ENCODE peak calls at places on chromosome 12, in six cellular contexts. One of them, this sample, is unnamed.

GRCh38 chr12:32437095-32437515 is 37.7 kb downstream of the FGD4 start:
- DNase-seq in activated effector memory CD4-positive, alpha-beta T cell treated with Interleukin-2 at 50 U/mL for 16 hours: no peak
- DNase-seq in lung: no peak
- DNase-seq in endothelial cell: no peak
- DNase-seq in non-pigmented ciliary epithelial cell: peak; percentile 95
- DNase-seq in upper lobe of left lung: no peak
- DNase-seq in this sample: peak; percentile 86

GRCh38 chr12:76249501-76249900 is 98.7 kb downstream of the BBS10 start:
- DNase-seq in activated effector memory CD4-positive, alpha-beta T cell treated with Interleukin-2 at 50 U/mL for 16 hours: no peak
- DNase-seq in lung: no peak
- DNase-seq in endothelial cell: no peak
- DNase-seq in non-pigmented ciliary epithelial cell: no peak
- DNase-seq in upper lobe of left lung: no peak
- DNase-seq in this sample: no peak

GRCh38 chr12:85993746-85994145 is 119.7 kb downstream of the NTS start:
- DNase-seq in activated effector memory CD4-positive, alpha-beta T cell treated with Interleukin-2 at 50 U/mL for 16 hours: no peak
- DNase-seq in lung: no peak
- DNase-seq in endothelial cell: no peak
- DNase-seq in non-pigmented ciliary epithelial cell: no peak
- DNase-seq in upper lobe of left lung: no peak
- DNase-seq in this sample: no peak

GRCh38 chr12:51864701-51865469 is 16.4 kb upstream of the FIGNL2 start:
- DNase-seq in activated effector memory CD4-positive, alpha-beta T cell treated with Interleukin-2 at 50 U/mL for 16 hours: no peak
- DNase-seq in lung: no peak
- DNase-seq in endothelial cell: no peak
- DNase-seq in non-pigmented ciliary epithelial cell: no peak
- DNase-seq in upper lobe of left lung: no peak
- DNase-seq in this sample: no peak

GRCh38 chr12:120261951-120262851 is 3.3 kb downstream of the PXN start:
- DNase-seq in activated effector memory CD4-positive, alpha-beta T cell treated with Interleukin-2 at 50 U/mL for 16 hours: no peak
- DNase-seq in lung: no peak
- DNase-seq in endothelial cell: no peak
- DNase-seq in non-pigmented ciliary epithelial cell: no peak
- DNase-seq in upper lobe of left lung: no peak
- DNase-seq in this sample: peak; percentile 58

GRCh38 chr12:92945659-92946220 is 16.6 kb upstream of the EEA1 start:
- DNase-seq in activated effector memory CD4-positive, alpha-beta T cell treated with Interleukin-2 at 50 U/mL for 16 hours: no peak
- DNase-seq in lung: no peak
- DNase-seq in endothelial cell: no peak
- DNase-seq in non-pigmented ciliary epithelial cell: no peak
- DNase-seq in upper lobe of left lung: no peak
- DNase-seq in this sample: no peak

GRCh38 chr12:58976146-58976545 is 55.8 kb upstream of the LRIG3 start:
- DNase-seq in activated effector memory CD4-positive, alpha-beta T cell treated with Interleukin-2 at 50 U/mL for 16 hours: no peak
- DNase-seq in lung: no peak
- DNase-seq in endothelial cell: no peak
- DNase-seq in non-pigmented ciliary epithelial cell: no peak
- DNase-seq in upper lobe of left lung: no peak
- DNase-seq in this sample: no peak

GRCh38 chr12:52055781-52056711 is 4.8 kb downstream of the NR4A1 start:
- DNase-seq in activated effector memory CD4-positive, alpha-beta T cell treated with Interleukin-2 at 50 U/mL for 16 hours: no peak
- DNase-seq in lung: no peak
- DNase-seq in endothelial cell: no peak
- DNase-seq in non-pigmented ciliary epithelial cell: no peak
- DNase-seq in upper lobe of left lung: no peak
- DNase-seq in this sample: no peak

GRCh38 chr12:807041-807717 is 54.8 kb downstream of the WNK1 start:
- DNase-seq in activated effector memory CD4-positive, alpha-beta T cell treated with Interleukin-2 at 50 U/mL for 16 hours: no peak
- DNase-seq in lung: no peak
- DNase-seq in endothelial cell: no peak
- DNase-seq in non-pigmented ciliary epithelial cell: no peak
- DNase-seq in upper lobe of left lung: no peak
- DNase-seq in this sample: peak; percentile 24

GRCh38 chr12:27460471-27460978 is 14.0 kb downstream of the SMCO2 start:
- DNase-seq in activated effector memory CD4-positive, alpha-beta T cell treated with Interleukin-2 at 50 U/mL for 16 hours: no peak
- DNase-seq in lung: no peak
- DNase-seq in endothelial cell: no peak
- DNase-seq in non-pigmented ciliary epithelial cell: no peak
- DNase-seq in upper lobe of left lung: no peak
- DNase-seq in this sample: peak; percentile 9

GRCh38 chr12:13864081-13864673 is 117.2 kb downstream of the GRIN2B start:
- DNase-seq in activated effector memory CD4-positive, alpha-beta T cell treated with Interleukin-2 at 50 U/mL for 16 hours: no peak
- DNase-seq in lung: peak; percentile 63
- DNase-seq in endothelial cell: peak; percentile 75
- DNase-seq in non-pigmented ciliary epithelial cell: peak; percentile 10
- DNase-seq in upper lobe of left lung: peak; percentile 64
- DNase-seq in this sample: peak; percentile 81

GRCh38 chr12:72278894-72279293 is 6.7 kb downstream of the TRHDE start:
- DNase-seq in activated effector memory CD4-positive, alpha-beta T cell treated with Interleukin-2 at 50 U/mL for 16 hours: no peak
- DNase-seq in lung: no peak
- DNase-seq in endothelial cell: no peak
- DNase-seq in non-pigmented ciliary epithelial cell: no peak
- DNase-seq in upper lobe of left lung: no peak
- DNase-seq in this sample: no peak

GRCh38 chr12:123063535-123063934 is 83.1 kb downstream of the ARL6IP4 start:
- DNase-seq in activated effector memory CD4-positive, alpha-beta T cell treated with Interleukin-2 at 50 U/mL for 16 hours: no peak
- DNase-seq in lung: no peak
- DNase-seq in endothelial cell: peak; percentile 53
- DNase-seq in non-pigmented ciliary epithelial cell: no peak
- DNase-seq in upper lobe of left lung: no peak
- DNase-seq in this sample: peak; percentile 35

GRCh38 chr12:47141459-47141858 is 61.7 kb upstream of the AMIGO2 start:
- DNase-seq in activated effector memory CD4-positive, alpha-beta T cell treated with Interleukin-2 at 50 U/mL for 16 hours: no peak
- DNase-seq in lung: no peak
- DNase-seq in endothelial cell: no peak
- DNase-seq in non-pigmented ciliary epithelial cell: no peak
- DNase-seq in upper lobe of left lung: no peak
- DNase-seq in this sample: no peak

GRCh38 chr12:105330938-105331804 is 680 bp downstream of the C12orf75 start:
- DNase-seq in activated effector memory CD4-positive, alpha-beta T cell treated with Interleukin-2 at 50 U/mL for 16 hours: peak; percentile 14
- DNase-seq in lung: no peak
- DNase-seq in endothelial cell: peak; percentile 41
- DNase-seq in non-pigmented ciliary epithelial cell: no peak
- DNase-seq in upper lobe of left lung: no peak
- DNase-seq in this sample: peak; percentile 78

GRCh38 chr12:67690656-67691055 is 42.1 kb downstream of the DYRK2 start:
- DNase-seq in activated effector memory CD4-positive, alpha-beta T cell treated with Interleukin-2 at 50 U/mL for 16 hours: no peak
- DNase-seq in lung: no peak
- DNase-seq in endothelial cell: no peak
- DNase-seq in non-pigmented ciliary epithelial cell: no peak
- DNase-seq in upper lobe of left lung: no peak
- DNase-seq in this sample: no peak

GRCh38 chr12:91513354-91513753 is 330.7 kb upstream of the DCN start:
- DNase-seq in activated effector memory CD4-positive, alpha-beta T cell treated with Interleukin-2 at 50 U/mL for 16 hours: no peak
- DNase-seq in lung: no peak
- DNase-seq in endothelial cell: no peak
- DNase-seq in non-pigmented ciliary epithelial cell: no peak
- DNase-seq in upper lobe of left lung: no peak
- DNase-seq in this sample: peak; percentile 1

GRCh38 chr12:101040936-101041335 is 169.1 kb downstream of the SLC5A8 start:
- DNase-seq in activated effector memory CD4-positive, alpha-beta T cell treated with Interleukin-2 at 50 U/mL for 16 hours: no peak
- DNase-seq in lung: no peak
- DNase-seq in endothelial cell: no peak
- DNase-seq in non-pigmented ciliary epithelial cell: no peak
- DNase-seq in upper lobe of left lung: no peak
- DNase-seq in this sample: peak; percentile 29

GRCh38 chr12:92362785-92363184 is 217.1 kb upstream of the BTG1 start:
- DNase-seq in activated effector memory CD4-positive, alpha-beta T cell treated with Interleukin-2 at 50 U/mL for 16 hours: no peak
- DNase-seq in lung: no peak
- DNase-seq in endothelial cell: no peak
- DNase-seq in non-pigmented ciliary epithelial cell: no peak
- DNase-seq in upper lobe of left lung: no peak
- DNase-seq in this sample: no peak

GRCh38 chr12:108609535-108610335 is 11.9 kb upstream of the TMEM119 start:
- DNase-seq in activated effector memory CD4-positive, alpha-beta T cell treated with Interleukin-2 at 50 U/mL for 16 hours: no peak
- DNase-seq in lung: peak; percentile 64
- DNase-seq in endothelial cell: no peak
- DNase-seq in non-pigmented ciliary epithelial cell: no peak
- DNase-seq in upper lobe of left lung: no peak
- DNase-seq in this sample: peak; percentile 93

GRCh38 chr12:123388218-123388947 is 4.5 kb downstream of the KMT5A start:
- DNase-seq in activated effector memory CD4-positive, alpha-beta T cell treated with Interleukin-2 at 50 U/mL for 16 hours: peak; percentile 73
- DNase-seq in lung: peak; percentile 76
- DNase-seq in endothelial cell: peak; percentile 77
- DNase-seq in non-pigmented ciliary epithelial cell: no peak
- DNase-seq in upper lobe of left lung: peak; percentile 83
- DNase-seq in this sample: peak; percentile 88

GRCh38 chr12:47949441-47950341 is 13.7 kb upstream of the TMEM106C start:
- DNase-seq in activated effector memory CD4-positive, alpha-beta T cell treated with Interleukin-2 at 50 U/mL for 16 hours: peak; percentile 7
- DNase-seq in lung: peak; percentile 79
- DNase-seq in endothelial cell: peak; percentile 89
- DNase-seq in non-pigmented ciliary epithelial cell: no peak
- DNase-seq in upper lobe of left lung: peak; percentile 86
- DNase-seq in this sample: peak; percentile 88

GRCh38 chr12:27866382-27867101 is 86.5 kb upstream of the MANSC4 start:
- DNase-seq in activated effector memory CD4-positive, alpha-beta T cell treated with Interleukin-2 at 50 U/mL for 16 hours: no peak
- DNase-seq in lung: no peak
- DNase-seq in endothelial cell: no peak
- DNase-seq in non-pigmented ciliary epithelial cell: no peak
- DNase-seq in upper lobe of left lung: no peak
- DNase-seq in this sample: peak; percentile 85

GRCh38 chr12:117853600-117853999 is 115.2 kb downstream of the KSR2 start:
- DNase-seq in activated effector memory CD4-positive, alpha-beta T cell treated with Interleukin-2 at 50 U/mL for 16 hours: no peak
- DNase-seq in lung: peak; percentile 38
- DNase-seq in endothelial cell: no peak
- DNase-seq in non-pigmented ciliary epithelial cell: no peak
- DNase-seq in upper lobe of left lung: peak; percentile 67
- DNase-seq in this sample: peak; percentile 15

GRCh38 chr12:9363145-9363544 is 154.9 kb upstream of the PZP start:
- DNase-seq in activated effector memory CD4-positive, alpha-beta T cell treated with Interleukin-2 at 50 U/mL for 16 hours: no peak
- DNase-seq in lung: no peak
- DNase-seq in endothelial cell: no peak
- DNase-seq in non-pigmented ciliary epithelial cell: no peak
- DNase-seq in upper lobe of left lung: no peak
- DNase-seq in this sample: no peak

GRCh38 chr12:98997-99396 is 32.4 kb downstream of the IQSEC3 start:
- DNase-seq in activated effector memory CD4-positive, alpha-beta T cell treated with Interleukin-2 at 50 U/mL for 16 hours: no peak
- DNase-seq in lung: no peak
- DNase-seq in endothelial cell: no peak
- DNase-seq in non-pigmented ciliary epithelial cell: no peak
- DNase-seq in upper lobe of left lung: no peak
- DNase-seq in this sample: peak; percentile 21

GRCh38 chr12:115338566-115339294 is 654.8 kb upstream of the TBX3 start:
- DNase-seq in activated effector memory CD4-positive, alpha-beta T cell treated with Interleukin-2 at 50 U/mL for 16 hours: no peak
- DNase-seq in lung: no peak
- DNase-seq in endothelial cell: no peak
- DNase-seq in non-pigmented ciliary epithelial cell: no peak
- DNase-seq in upper lobe of left lung: no peak
- DNase-seq in this sample: no peak

GRCh38 chr12:6825398-6826124 is 2.6 kb upstream of the P3H3 start:
- DNase-seq in activated effector memory CD4-positive, alpha-beta T cell treated with Interleukin-2 at 50 U/mL for 16 hours: peak; percentile 69
- DNase-seq in lung: peak; percentile 84
- DNase-seq in endothelial cell: peak; percentile 94
- DNase-seq in non-pigmented ciliary epithelial cell: no peak
- DNase-seq in upper lobe of left lung: peak; percentile 85
- DNase-seq in this sample: peak; percentile 85

GRCh38 chr12:84741727-84742126 is 170.9 kb downstream of the SLC6A15 start:
- DNase-seq in activated effector memory CD4-positive, alpha-beta T cell treated with Interleukin-2 at 50 U/mL for 16 hours: no peak
- DNase-seq in lung: no peak
- DNase-seq in endothelial cell: no peak
- DNase-seq in non-pigmented ciliary epithelial cell: no peak
- DNase-seq in upper lobe of left lung: no peak
- DNase-seq in this sample: peak; percentile 43

GRCh38 chr12:65300067-65300466 is 21.6 kb downstream of the MSRB3 start:
- DNase-seq in activated effector memory CD4-positive, alpha-beta T cell treated with Interleukin-2 at 50 U/mL for 16 hours: no peak
- DNase-seq in lung: no peak
- DNase-seq in endothelial cell: no peak
- DNase-seq in non-pigmented ciliary epithelial cell: no peak
- DNase-seq in upper lobe of left lung: no peak
- DNase-seq in this sample: no peak

GRCh38 chr12:50283230-50283923 is at the start of gene LIMA1:
- DNase-seq in activated effector memory CD4-positive, alpha-beta T cell treated with Interleukin-2 at 50 U/mL for 16 hours: peak; percentile 91
- DNase-seq in lung: peak; percentile 90
- DNase-seq in endothelial cell: peak; percentile 91
- DNase-seq in non-pigmented ciliary epithelial cell: no peak
- DNase-seq in upper lobe of left lung: peak; percentile 95
- DNase-seq in this sample: peak; percentile 94

GRCh38 chr12:96719671-96720362 is 187.2 kb upstream of the NEDD1 start:
- DNase-seq in activated effector memory CD4-positive, alpha-beta T cell treated with Interleukin-2 at 50 U/mL for 16 hours: no peak
- DNase-seq in lung: no peak
- DNase-seq in endothelial cell: no peak
- DNase-seq in non-pigmented ciliary epithelial cell: no peak
- DNase-seq in upper lobe of left lung: no peak
- DNase-seq in this sample: peak; percentile 47

GRCh38 chr12:126258190-126258589 is 1193.0 kb downstream of the AACS start:
- DNase-seq in activated effector memory CD4-positive, alpha-beta T cell treated with Interleukin-2 at 50 U/mL for 16 hours: no peak
- DNase-seq in lung: peak; percentile 7
- DNase-seq in endothelial cell: no peak
- DNase-seq in non-pigmented ciliary epithelial cell: no peak
- DNase-seq in upper lobe of left lung: no peak
- DNase-seq in this sample: no peak